ENCODE peak calls at places on chromosome 17, in six cellular contexts. X is activated gamma-delta T cell treated with Interleukin-2 at 50 U/mL for 16 hours; W is activated CD8-positive, alpha-beta memory T cell treated with anti-CD3 and anti-CD28 coated beads for 48 hours; Z is neural crest cell; M is AG10803; O is activated T-cell treated with anti-CD3 and anti-CD28 coated beads, Interleukin-2, amount 50 U/mL, for 72 hours. S is an unnamed sample.

GRCh38 chr17:18261146-18261515 is 669 bp downstream of the MIEF2 start:
- DNase-seq in X (peak), M (peak), O (peak), Z (no peak), W (no peak), S (peak)

GRCh38 chr17:53818271-53818670 is 4.5 kb upstream of the KIF2B start:
- DNase-seq in M (no peak), X (no peak), O (no peak), W (no peak), Z (no peak), S (no peak)

GRCh38 chr17:30819941-30820705 is 4.4 kb downstream of the CRLF3 start:
- DNase-seq in W (no peak), M (peak), Z (no peak), O (no peak), X (no peak), S (peak)

GRCh38 chr17:13631541-13631940 is 29.8 kb upstream of the HS3ST3A1 start:
- DNase-seq in X (no peak), O (no peak), Z (no peak), W (no peak), M (no peak), S (no peak)

GRCh38 chr17:20127660-20128413 is 118.7 kb downstream of the SPECC1 start:
- DNase-seq in X (no peak), W (no peak), O (no peak), M (peak), Z (no peak), S (peak)

GRCh38 chr17:78805301-78805700 is 23.2 kb upstream of the CYTH1 start:
- DNase-seq in Z (no peak), O (peak), X (peak), M (no peak), W (no peak), S (no peak)

GRCh38 chr17:28728364-28729200 is at the start of gene NEK8:
- DNase-seq in O (peak), X (peak), M (peak), W (peak), Z (peak), S (peak)

GRCh38 chr17:82640046-82640445 is 8.2 kb downstream of the WDR45B start:
- DNase-seq in Z (no peak), M (no peak), X (no peak), O (no peak), W (no peak), S (no peak)

GRCh38 chr17:50765454-50766221 is 1.7 kb downstream of the ANKRD40CL start:
- DNase-seq in M (no peak), O (no peak), Z (no peak), W (no peak), X (no peak), S (no peak)

GRCh38 chr17:67602974-67603373 is 114.8 kb upstream of the NOL11 start:
- DNase-seq in O (peak), X (peak), W (no peak), Z (no peak), M (peak), S (peak)

GRCh38 chr17:79615446-79615845 is 4.6 kb upstream of the RBFOX3 start:
- DNase-seq in W (no peak), Z (no peak), O (no peak), M (no peak), X (no peak), S (no peak)

GRCh38 chr17:66451188-66452149 is 149.1 kb downstream of the PRKCA start:
- DNase-seq in O (no peak), X (no peak), M (no peak), Z (peak), W (no peak), S (no peak)

GRCh38 chr17:49021095-49021767 is 24.0 kb downstream of the IGF2BP1 start:
- DNase-seq in Z (no peak), M (peak), O (no peak), X (no peak), W (no peak), S (peak)

GRCh38 chr17:3693829-3694231 is 2.1 kb downstream of the P2RX5 start:
- DNase-seq in W (no peak), O (peak), X (peak), Z (no peak), M (no peak), S (no peak)

GRCh38 chr17:72580321-72581127 is 459.7 kb downstream of the SOX9 start:
- DNase-seq in X (no peak), W (no peak), Z (no peak), O (no peak), M (no peak), S (no peak)

GRCh38 chr17:7557147-7557764 is 1.3 kb upstream of the TNFSF13 start:
- DNase-seq in W (no peak), X (no peak), Z (no peak), M (no peak), O (no peak), S (no peak)

GRCh38 chr17:1577186-1577585 is 14.6 kb upstream of the PITPNA start:
- DNase-seq in O (no peak), M (peak), W (no peak), Z (no peak), X (no peak), S (peak)

GRCh38 chr17:4033751-4034251 is 69.6 kb upstream of the ATP2A3 start:
- DNase-seq in O (no peak), X (no peak), Z (no peak), M (no peak), W (no peak), S (no peak)

GRCh38 chr17:80364091-80364691 is 50.8 kb upstream of the ENDOV start:
- DNase-seq in M (no peak), Z (peak), O (no peak), W (no peak), X (no peak), S (peak)

GRCh38 chr17:38703742-38704644 is 1.1 kb upstream of the MLLT6 start:
- DNase-seq in M (no peak), O (peak), Z (peak), X (peak), W (peak), S (peak)

GRCh38 chr17:44531019-44531418 is 26.3 kb upstream of the FZD2 start:
- DNase-seq in W (no peak), M (no peak), Z (no peak), O (no peak), X (no peak), S (no peak)

GRCh38 chr17:7686221-7687071 is 844 bp downstream of the TP53 start:
- DNase-seq in M (peak), Z (peak), W (peak), X (peak), O (peak), S (peak)

GRCh38 chr17:72592242-72592966 is 471.6 kb downstream of the SOX9 start:
- DNase-seq in Z (peak), O (peak), M (peak), X (no peak), W (peak), S (peak)

GRCh38 chr17:301681-302299 is 50.8 kb downstream of the RPH3AL start:
- DNase-seq in Z (no peak), X (no peak), O (no peak), M (peak), W (no peak), S (no peak)

GRCh38 chr17:49132699-49133364 is at the start of gene B4GALNT2:
- DNase-seq in Z (peak), W (no peak), X (peak), O (peak), M (no peak), S (peak)

GRCh38 chr17:45428954-45429337 is 3.7 kb downstream of the ARHGAP27 start:
- DNase-seq in M (no peak), Z (no peak), O (no peak), X (no peak), W (no peak), S (no peak)

GRCh38 chr17:71902931-71903506 is 217.8 kb upstream of the SOX9 start:
- DNase-seq in W (no peak), M (peak), Z (no peak), O (no peak), X (no peak), S (peak)

GRCh38 chr17:28807925-28808641 is 34.5 kb downstream of the FAM222B start:
- DNase-seq in W (no peak), O (no peak), X (no peak), M (peak), Z (no peak), S (peak)

GRCh38 chr17:4998666-4999428 is 1.1 kb downstream of the KIF1C start:
- DNase-seq in W (no peak), O (no peak), M (no peak), X (no peak), Z (no peak), S (peak)

GRCh38 chr17:66612993-66613392 is 221.9 kb upstream of the CACNG5 start:
- DNase-seq in X (no peak), O (no peak), Z (no peak), M (no peak), W (no peak), S (no peak)

GRCh38 chr17:69326302-69327059 is 452 bp downstream of the ABCA5 start:
- DNase-seq in W (no peak), O (no peak), X (no peak), Z (no peak), M (peak), S (peak)

GRCh38 chr17:69575346-69575761 is 160.9 kb downstream of the MAP2K6 start:
- DNase-seq in O (no peak), W (no peak), M (peak), Z (no peak), X (no peak), S (peak)

GRCh38 chr17:43661699-43662431 is at the start of gene MEOX1:
- DNase-seq in W (no peak), Z (no peak), X (no peak), O (peak), M (peak), S (peak)

GRCh38 chr17:21294321-21295035 is 10.0 kb downstream of the MAP2K3 start:
- DNase-seq in O (no peak), X (no peak), Z (no peak), M (no peak), W (no peak), S (no peak)

GRCh38 chr17:46818929-46819859 is 702 bp upstream of the WNT3 start:
- DNase-seq in Z (no peak), W (no peak), X (no peak), M (no peak), O (peak), S (peak)

GRCh38 chr17:13385481-13385907 is 216.2 kb downstream of the HS3ST3A1 start:
- DNase-seq in O (no peak), Z (no peak), X (no peak), W (no peak), M (peak), S (no peak)

GRCh38 chr17:39661744-39662541 is 3.2 kb upstream of the TCAP start:
- DNase-seq in Z (no peak), W (no peak), X (no peak), O (no peak), M (no peak), S (no peak)

GRCh38 chr17:30352247-30352814 is 18.5 kb upstream of the TMIGD1 start:
- DNase-seq in X (no peak), Z (no peak), M (no peak), O (peak), W (no peak), S (no peak)

GRCh38 chr17:55624789-55625433 is 97.8 kb downstream of the TMEM100 start:
- DNase-seq in Z (no peak), X (no peak), W (no peak), M (no peak), O (no peak), S (no peak)

S was measured in adipocyte.